ENCODE peak calls at places on chromosomes 11 and 22, in ten cellular contexts. Z is T-helper 2 cell; R is stimulated activated CD4-positive, alpha-beta T cell treated with anti-CD3 and anti-CD28 coated beads, Interleukin-4, amount 100 ng/mL, for 24 hours; B is T-cell; H is stimulated activated CD8-positive, alpha-beta memory T cell treated with anti-CD3 and anti-CD28 coated beads, Interleukin-4, amount 100 ng/mL, for 4 hours; V is germinal center; W is psoas muscle; M is BE2C; K is HS-5; S is Daoy. F is an unnamed sample.
A peak's percentile ranks its signal among the peaks of the same experiment; 100 is the strongest.

GRCh38 chr22:30234786-30235470 is 11.6 kb downstream of the LIF start:
- DNase-seq in Z (no peak), R (no peak), B (no peak), H (no peak), V (no peak), W (no peak), M (no peak), K (no peak), S (peak; percentile 56), F (no peak)

GRCh38 chr22:39664485-39665200 is 94.1 kb downstream of the CACNA1I start:
- DNase-seq in Z (no peak), R (peak; percentile 13), B (peak; percentile 10), H (no peak), V (peak; percentile 42), W (no peak), M (no peak), K (no peak), S (peak; percentile 21), F (peak; percentile 92)

GRCh38 chr11:94184861-94185260 is 56.2 kb downstream of the PANX1 start:
- DNase-seq in Z (no peak), R (no peak), B (no peak), H (no peak), V (no peak), W (no peak), M (no peak), K (no peak), S (no peak), F (no peak)

GRCh38 chr11:73157141-73158010 is 15.3 kb upstream of the FCHSD2 start:
- DNase-seq in Z (no peak), R (no peak), B (no peak), H (no peak), V (peak; percentile 68), W (peak; percentile 49), M (no peak), K (no peak), S (peak; percentile 45), F (no peak)

GRCh38 chr11:104852811-104853210 is 45.4 kb downstream of the CASP12 start:
- DNase-seq in Z (no peak), R (no peak), B (no peak), H (no peak), V (no peak), W (no peak), M (no peak), K (no peak), S (no peak), F (no peak)

GRCh38 chr11:68825603-68826002 is 16.1 kb downstream of the CPT1A start:
- DNase-seq in Z (peak; percentile 47), R (peak; percentile 46), B (peak; percentile 32), H (no peak), V (no peak), W (no peak), M (no peak), K (no peak), S (peak; percentile 53), F (peak; percentile 18)

GRCh38 chr11:86575927-86576326 is 96.5 kb downstream of the ME3 start:
- DNase-seq in Z (no peak), R (no peak), B (no peak), H (no peak), V (no peak), W (no peak), M (no peak), K (no peak), S (no peak), F (no peak)

GRCh38 chr11:17405232-17406005 is 17.0 kb upstream of the KCNJ11 start:
- DNase-seq in Z (no peak), R (no peak), B (no peak), H (no peak), V (no peak), W (peak; percentile 85), M (peak; percentile 64), K (peak; percentile 26), S (peak; percentile 58), F (peak; percentile 71)

GRCh38 chr11:105181521-105181920 is 42.0 kb upstream of the CARD18 start:
- DNase-seq in Z (no peak), R (no peak), B (no peak), H (no peak), V (no peak), W (no peak), M (no peak), K (no peak), S (no peak), F (no peak)

GRCh38 chr11:104700609-104701008 is 197.7 kb downstream of the CASP12 start:
- DNase-seq in Z (peak; percentile 59), R (no peak), B (no peak), H (no peak), V (no peak), W (no peak), M (no peak), K (peak; percentile 10), S (no peak), F (no peak)

GRCh38 chr11:26943636-26944035 is 50.3 kb upstream of the FIBIN start:
- DNase-seq in Z (no peak), R (no peak), B (no peak), H (no peak), V (no peak), W (no peak), M (no peak), K (no peak), S (no peak), F (peak; percentile 40)

GRCh38 chr11:105720096-105720495 is 110.2 kb downstream of the GRIA4 start:
- DNase-seq in Z (no peak), R (no peak), B (no peak), H (no peak), V (no peak), W (no peak), M (no peak), K (no peak), S (no peak), F (no peak)

GRCh38 chr11:119752324-119752723 is 23.3 kb upstream of the NECTIN1 start:
- DNase-seq in Z (no peak), R (no peak), B (no peak), H (no peak), V (no peak), W (no peak), M (no peak), K (no peak), S (no peak), F (no peak)

GRCh38 chr11:58433638-58434203 is 5.8 kb upstream of the OR5B2 start:
- DNase-seq in Z (no peak), R (no peak), B (no peak), H (no peak), V (no peak), W (no peak), M (no peak), K (no peak), S (no peak), F (no peak)

GRCh38 chr22:22709719-22710445 is 65.5 kb downstream of the GGTLC2 start:
- DNase-seq in Z (peak; percentile 10), R (no peak), B (no peak), H (no peak), V (no peak), W (no peak), M (peak; percentile 37), K (no peak), S (no peak), F (peak; percentile 67)

GRCh38 chr22:49481651-49482399 is 345.8 kb downstream of the BRD1 start:
- DNase-seq in Z (no peak), R (no peak), B (no peak), H (no peak), V (no peak), W (no peak), M (no peak), K (no peak), S (peak; percentile 69), F (peak; percentile 30)

GRCh38 chr11:13135385-13136271 is 126.5 kb downstream of the RASSF10 start:
- DNase-seq in Z (no peak), R (no peak), B (no peak), H (no peak), V (no peak), W (no peak), M (no peak), K (no peak), S (peak; percentile 89), F (peak; percentile 69)

GRCh38 chr11:9748361-9748970 is 84.6 kb downstream of the SWAP70 start:
- DNase-seq in Z (peak; percentile 91), R (peak; percentile 66), B (peak; percentile 49), H (peak; percentile 24), V (peak; percentile 68), W (no peak), M (peak; percentile 54), K (no peak), S (peak; percentile 75), F (peak; percentile 65)

GRCh38 chr22:29208879-29209623 is 3.4 kb downstream of the EMID1 start:
- DNase-seq in Z (no peak), R (no peak), B (no peak), H (no peak), V (peak; percentile 67), W (no peak), M (peak; percentile 92), K (no peak), S (no peak), F (no peak)

GRCh38 chr22:37069719-37070118 is 18.2 kb downstream of the KCTD17 start:
- DNase-seq in Z (no peak), R (no peak), B (no peak), H (no peak), V (no peak), W (no peak), M (no peak), K (no peak), S (no peak), F (no peak)

GRCh38 chr11:71336996-71337772 is 84.8 kb upstream of the SHANK2 start:
- DNase-seq in Z (no peak), R (no peak), B (no peak), H (no peak), V (no peak), W (no peak), M (no peak), K (no peak), S (no peak), F (no peak)

GRCh38 chr22:33000342-33001280 is 57.6 kb downstream of the SYN3 start:
- DNase-seq in Z (no peak), R (peak; percentile 33), B (no peak), H (no peak), V (peak; percentile 30), W (peak; percentile 71), M (peak; percentile 81), K (no peak), S (peak; percentile 84), F (peak; percentile 91)

F was measured in neural progenitor cell.